ENCODE peak calls at places on chromosomes 1 and 21, in seven cellular contexts. One of them, this sample, is unnamed.

GRCh38 chr1:202200112-202200548 is 6.5 kb downstream of the LGR6 start:
- DNase-seq in mesendoderm: peak
- DNase-seq in AG04450: no peak
- DNase-seq in pancreas: no peak
- DNase-seq in upper lobe of right lung: no peak
- DNase-seq in cardiac muscle cell: peak
- DNase-seq in fibroblast of lung: no peak
- DNase-seq in this sample: peak

GRCh38 chr1:107326823-107327445 is 186.1 kb downstream of the NTNG1 start:
- DNase-seq in cardiac muscle cell: no peak
- DNase-seq in upper lobe of right lung: no peak
- DNase-seq in AG04450: no peak
- DNase-seq in pancreas: no peak
- DNase-seq in fibroblast of lung: peak
- DNase-seq in mesendoderm: no peak
- DNase-seq in this sample: no peak

GRCh38 chr1:204445860-204446412 is 34.3 kb upstream of the PPP1R15B start:
- DNase-seq in cardiac muscle cell: peak
- DNase-seq in AG04450: no peak
- DNase-seq in upper lobe of right lung: peak
- DNase-seq in mesendoderm: peak
- DNase-seq in pancreas: peak
- DNase-seq in fibroblast of lung: peak
- DNase-seq in this sample: peak

GRCh38 chr1:243508303-243508713 is 252.5 kb downstream of the SDCCAG8 start:
- DNase-seq in mesendoderm: no peak
- DNase-seq in fibroblast of lung: no peak
- DNase-seq in pancreas: no peak
- DNase-seq in AG04450: no peak
- DNase-seq in cardiac muscle cell: no peak
- DNase-seq in upper lobe of right lung: no peak
- DNase-seq in this sample: no peak

GRCh38 chr1:27451346-27451745 is 38.6 kb downstream of the WASF2 start:
- DNase-seq in cardiac muscle cell: no peak
- DNase-seq in fibroblast of lung: no peak
- DNase-seq in mesendoderm: no peak
- DNase-seq in pancreas: no peak
- DNase-seq in upper lobe of right lung: no peak
- DNase-seq in AG04450: no peak
- DNase-seq in this sample: no peak

GRCh38 chr1:63261736-63262142 is 60.6 kb upstream of the FOXD3 start:
- DNase-seq in AG04450: no peak
- DNase-seq in pancreas: no peak
- DNase-seq in fibroblast of lung: peak
- DNase-seq in upper lobe of right lung: no peak
- DNase-seq in mesendoderm: no peak
- DNase-seq in cardiac muscle cell: peak
- DNase-seq in this sample: no peak

GRCh38 chr1:224343679-224344078 is 13.0 kb upstream of the CNIH4 start:
- DNase-seq in upper lobe of right lung: no peak
- DNase-seq in pancreas: no peak
- DNase-seq in fibroblast of lung: peak
- DNase-seq in mesendoderm: peak
- DNase-seq in cardiac muscle cell: no peak
- DNase-seq in AG04450: no peak
- DNase-seq in this sample: no peak

GRCh38 chr1:228691926-228692325 is 43.4 kb upstream of the RHOU start:
- DNase-seq in fibroblast of lung: peak
- DNase-seq in AG04450: no peak
- DNase-seq in mesendoderm: peak
- DNase-seq in cardiac muscle cell: peak
- DNase-seq in upper lobe of right lung: no peak
- DNase-seq in pancreas: no peak
- DNase-seq in this sample: no peak

GRCh38 chr1:55700359-55701130 is 485.4 kb upstream of the USP24 start:
- DNase-seq in cardiac muscle cell: peak
- DNase-seq in fibroblast of lung: no peak
- DNase-seq in mesendoderm: no peak
- DNase-seq in upper lobe of right lung: no peak
- DNase-seq in pancreas: no peak
- DNase-seq in AG04450: no peak
- DNase-seq in this sample: no peak

GRCh38 chr1:3890389-3891328 is 9.4 kb downstream of the C1orf174 start:
- DNase-seq in cardiac muscle cell: no peak
- DNase-seq in upper lobe of right lung: no peak
- DNase-seq in pancreas: no peak
- DNase-seq in mesendoderm: no peak
- DNase-seq in AG04450: no peak
- DNase-seq in fibroblast of lung: no peak
- DNase-seq in this sample: no peak

GRCh38 chr1:184502154-184502553 is 115.3 kb downstream of the C1orf21 start:
- DNase-seq in pancreas: no peak
- DNase-seq in cardiac muscle cell: no peak
- DNase-seq in AG04450: no peak
- DNase-seq in upper lobe of right lung: no peak
- DNase-seq in mesendoderm: no peak
- DNase-seq in fibroblast of lung: no peak
- DNase-seq in this sample: no peak

GRCh38 chr1:232462200-232462599 is 167.7 kb downstream of the SIPA1L2 start:
- DNase-seq in upper lobe of right lung: no peak
- DNase-seq in cardiac muscle cell: no peak
- DNase-seq in AG04450: no peak
- DNase-seq in fibroblast of lung: no peak
- DNase-seq in pancreas: no peak
- DNase-seq in mesendoderm: peak
- DNase-seq in this sample: no peak

GRCh38 chr21:29078884-29079765 is 5.7 kb upstream of the CCT8 start:
- DNase-seq in fibroblast of lung: no peak
- DNase-seq in mesendoderm: no peak
- DNase-seq in upper lobe of right lung: no peak
- DNase-seq in pancreas: no peak
- DNase-seq in cardiac muscle cell: no peak
- DNase-seq in AG04450: no peak
- DNase-seq in this sample: no peak

GRCh38 chr1:25786887-25787286 is 13.1 kb upstream of the SELENON start:
- DNase-seq in mesendoderm: no peak
- DNase-seq in cardiac muscle cell: no peak
- DNase-seq in AG04450: no peak
- DNase-seq in pancreas: no peak
- DNase-seq in fibroblast of lung: no peak
- DNase-seq in upper lobe of right lung: no peak
- DNase-seq in this sample: no peak

GRCh38 chr1:115136706-115137105 is 47.4 kb upstream of the TSPAN2 start:
- DNase-seq in cardiac muscle cell: no peak
- DNase-seq in AG04450: no peak
- DNase-seq in mesendoderm: no peak
- DNase-seq in fibroblast of lung: no peak
- DNase-seq in upper lobe of right lung: no peak
- DNase-seq in pancreas: no peak
- DNase-seq in this sample: no peak

GRCh38 chr1:109912873-109913272 is 2.2 kb downstream of the CSF1 start:
- DNase-seq in cardiac muscle cell: peak
- DNase-seq in AG04450: no peak
- DNase-seq in fibroblast of lung: no peak
- DNase-seq in pancreas: no peak
- DNase-seq in mesendoderm: no peak
- DNase-seq in upper lobe of right lung: no peak
- DNase-seq in this sample: no peak

GRCh38 chr1:109914587-109915240 is 4.1 kb downstream of the CSF1 start:
- DNase-seq in AG04450: no peak
- DNase-seq in fibroblast of lung: peak
- DNase-seq in pancreas: no peak
- DNase-seq in upper lobe of right lung: no peak
- DNase-seq in mesendoderm: no peak
- DNase-seq in cardiac muscle cell: peak
- DNase-seq in this sample: no peak

GRCh38 chr1:109910963-109911798 is 532 bp downstream of the CSF1 start:
- DNase-seq in cardiac muscle cell: no peak
- DNase-seq in fibroblast of lung: no peak
- DNase-seq in upper lobe of right lung: no peak
- DNase-seq in pancreas: no peak
- DNase-seq in AG04450: no peak
- DNase-seq in mesendoderm: peak
- DNase-seq in this sample: peak

GRCh38 chr1:109912214-109912861 is 1.7 kb downstream of the CSF1 start:
- DNase-seq in pancreas: no peak
- DNase-seq in upper lobe of right lung: no peak
- DNase-seq in mesendoderm: no peak
- DNase-seq in AG04450: no peak
- DNase-seq in fibroblast of lung: no peak
- DNase-seq in cardiac muscle cell: no peak
- DNase-seq in this sample: no peak

DNA sequence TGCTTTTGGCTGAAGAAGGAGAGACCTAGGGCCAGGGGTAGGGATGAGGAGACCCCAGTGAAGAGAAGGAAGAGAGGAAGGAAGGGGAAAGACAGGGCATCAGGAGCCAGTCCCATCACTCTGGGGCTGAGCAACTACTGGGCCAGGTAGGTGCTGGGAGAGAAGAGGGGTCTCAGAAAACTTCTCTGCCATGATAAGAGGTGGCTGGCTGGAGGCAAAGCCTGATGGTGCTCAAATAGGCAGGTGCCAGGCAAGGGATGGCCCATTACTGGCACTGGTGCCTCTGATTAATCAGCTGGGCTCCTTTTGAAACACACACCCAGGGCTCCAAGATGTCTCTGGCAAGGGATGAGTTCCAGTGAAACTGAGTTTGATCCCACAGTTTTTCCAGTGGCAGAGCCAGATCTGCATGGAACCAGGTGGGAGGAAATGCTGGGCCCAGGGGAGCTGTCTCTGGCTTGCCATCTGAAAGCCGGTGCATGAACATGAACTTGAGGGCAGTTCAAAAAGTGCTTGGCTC is 2.8 kb downstream of the CSF1 start:
- DNase-seq in pancreas: no peak
- DNase-seq in mesendoderm: no peak
- DNase-seq in cardiac muscle cell: no peak
- DNase-seq in upper lobe of right lung: no peak
- DNase-seq in AG04450: no peak
- DNase-seq in fibroblast of lung: no peak
- DNase-seq in this sample: no peak
- H3K4me3 ChIP-seq in pancreas: no peak
- H3K4me3 ChIP-seq in mesendoderm: no peak
- H3K4me3 ChIP-seq in cardiac muscle cell: no peak
- H3K4me3 ChIP-seq in upper lobe of right lung: peak
- H3K4me3 ChIP-seq in AG04450: peak
- H3K4me3 ChIP-seq in fibroblast of lung: peak
- H3K4me3 ChIP-seq in this sample: no peak

DNA sequence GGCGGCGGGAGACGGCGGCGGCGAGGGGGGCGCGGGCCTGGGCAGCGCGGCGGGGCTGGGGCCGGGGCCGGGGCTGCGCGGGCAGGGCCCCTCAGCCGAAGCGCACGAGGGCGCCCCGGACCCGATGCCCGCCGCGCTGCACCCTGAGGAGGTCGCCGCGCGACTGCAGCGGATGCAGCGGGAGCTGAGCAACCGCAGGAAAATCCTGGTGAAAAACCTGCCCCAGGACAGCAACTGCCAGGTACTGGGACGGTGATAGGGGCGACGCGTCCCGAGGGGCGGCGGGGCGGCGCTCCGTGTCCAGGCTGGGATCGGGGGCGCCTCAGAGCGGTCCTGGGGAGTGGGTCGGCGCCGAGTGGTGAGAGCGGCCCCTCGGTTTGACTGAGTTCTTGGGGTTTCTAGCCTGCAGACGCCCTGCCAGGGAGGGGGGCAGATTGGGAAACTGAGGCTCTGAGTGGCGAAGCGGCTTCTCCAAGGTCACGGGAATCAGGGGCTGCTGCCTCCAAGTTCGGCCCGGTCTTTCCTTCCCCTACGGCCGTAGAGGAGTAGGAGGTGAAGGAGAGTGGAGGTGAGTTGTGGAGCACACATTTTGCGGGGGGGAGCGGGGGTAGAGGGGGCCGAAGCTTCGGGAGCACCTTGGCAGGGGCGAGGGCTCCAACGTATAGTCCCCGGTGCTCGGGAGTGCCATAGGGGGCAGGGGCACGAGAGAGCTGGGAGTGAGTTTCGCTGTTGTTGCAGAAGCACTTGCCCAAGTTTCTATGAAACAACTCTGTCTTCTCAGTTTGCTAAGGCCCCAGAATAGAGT is 508 bp downstream of the RAVER2 start:
- DNase-seq in pancreas: no peak
- DNase-seq in cardiac muscle cell: peak
- DNase-seq in upper lobe of right lung: peak
- DNase-seq in mesendoderm: peak
- DNase-seq in fibroblast of lung: peak
- DNase-seq in AG04450: no peak
- DNase-seq in this sample: peak
- H3K4me3 ChIP-seq in pancreas: peak
- H3K4me3 ChIP-seq in cardiac muscle cell: peak
- H3K4me3 ChIP-seq in upper lobe of right lung: peak
- H3K4me3 ChIP-seq in mesendoderm: peak
- H3K4me3 ChIP-seq in fibroblast of lung: peak
- H3K4me3 ChIP-seq in AG04450: peak
- H3K4me3 ChIP-seq in this sample: peak

DNA sequence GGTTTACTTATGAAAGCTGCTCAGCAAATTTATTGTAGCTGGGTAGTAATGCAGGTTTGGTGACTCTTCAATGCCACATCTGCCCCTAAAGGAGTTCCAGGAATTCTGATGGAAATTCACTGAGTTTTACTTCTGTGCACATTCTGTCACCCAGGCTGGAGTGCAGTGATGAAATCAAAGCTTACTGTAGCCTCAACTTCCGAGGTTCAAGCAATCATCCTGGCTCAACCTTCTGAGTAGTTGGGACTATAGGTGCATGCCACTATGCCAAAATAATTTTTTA is 150.6 kb upstream of the RUNX1 start:
- DNase-seq in AG04450: no peak
- DNase-seq in pancreas: no peak
- DNase-seq in cardiac muscle cell: no peak
- DNase-seq in fibroblast of lung: no peak
- DNase-seq in upper lobe of right lung: no peak
- DNase-seq in mesendoderm: no peak
- DNase-seq in this sample: no peak
- H3K4me3 ChIP-seq in AG04450: no peak
- H3K4me3 ChIP-seq in pancreas: no peak
- H3K4me3 ChIP-seq in cardiac muscle cell: no peak
- H3K4me3 ChIP-seq in fibroblast of lung: no peak
- H3K4me3 ChIP-seq in upper lobe of right lung: no peak
- H3K4me3 ChIP-seq in mesendoderm: no peak
- H3K4me3 ChIP-seq in this sample: no peak

DNA sequence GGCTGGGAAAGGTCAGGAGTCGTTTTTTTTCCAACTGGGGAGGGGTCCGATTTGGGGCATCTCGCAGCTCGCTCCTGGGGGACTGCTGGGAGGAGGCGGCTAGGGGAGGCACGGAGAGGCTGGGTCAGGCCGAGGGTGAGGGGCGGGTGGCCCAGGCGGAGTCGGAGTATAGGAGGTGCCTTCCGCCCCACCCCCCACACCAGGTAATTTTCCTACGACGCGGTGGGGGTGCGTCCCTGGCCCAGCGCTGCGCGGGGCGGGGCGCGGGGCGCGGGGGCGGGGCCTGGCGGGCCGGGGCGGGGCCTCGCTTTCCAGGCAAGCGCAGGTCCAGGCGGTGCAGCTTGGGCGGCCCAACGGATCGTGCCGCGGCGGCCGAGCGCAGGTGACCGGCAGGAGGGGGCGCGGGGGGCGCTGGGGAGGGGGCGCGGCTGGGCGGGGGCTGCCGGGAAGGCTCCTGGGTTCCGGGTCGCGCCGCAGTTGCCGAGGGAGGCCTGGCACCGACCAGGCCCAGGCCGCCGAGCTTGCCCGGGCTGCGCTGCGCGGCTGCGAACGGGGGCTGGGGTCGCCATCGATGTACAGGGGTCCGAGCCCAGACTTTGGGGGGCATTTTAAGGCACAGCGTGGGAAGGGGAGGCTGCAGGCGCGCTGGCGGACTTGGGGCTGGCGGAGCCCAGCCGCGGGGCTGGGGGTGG is at the start of gene FBXO44:
- DNase-seq in upper lobe of right lung: peak
- DNase-seq in cardiac muscle cell: peak
- DNase-seq in mesendoderm: peak
- DNase-seq in AG04450: no peak
- DNase-seq in fibroblast of lung: no peak
- DNase-seq in pancreas: peak
- DNase-seq in this sample: peak
- H3K4me3 ChIP-seq in upper lobe of right lung: peak
- H3K4me3 ChIP-seq in cardiac muscle cell: peak
- H3K4me3 ChIP-seq in mesendoderm: peak
- H3K4me3 ChIP-seq in AG04450: peak
- H3K4me3 ChIP-seq in fibroblast of lung: peak
- H3K4me3 ChIP-seq in pancreas: peak
- H3K4me3 ChIP-seq in this sample: peak

This sample was measured in mucosa of descending colon.